ENCODE peak calls at places on chromosome 21, in eight cellular contexts. N is HS-5; B is T-helper 1 cell; J is posterior cingulate gyrus; A is non-pigmented ciliary epithelial cell; C is memory B cell; S is RCC 7860; Q is stimulated activated CD4-positive, alpha-beta T cell treated with anti-CD3 and anti-CD28 coated beads, TNF-alpha, amount 100 ng/mL, for 24 hours. P is an unnamed sample.

GRCh38 chr21:46184625-46185555 is 631 bp upstream of the SPATC1L start:
- DNase-seq in N (peak), B (peak), J (peak), A (peak), C (peak), S (no peak), Q (peak), P (no peak)

GRCh38 chr21:41924355-41924754 is 29.5 kb downstream of the C2CD2 start:
- DNase-seq in N (no peak), B (no peak), J (no peak), A (no peak), C (no peak), S (no peak), Q (no peak), P (no peak)

GRCh38 chr21:45580576-45581321 is 38.5 kb upstream of the SLC19A1 start:
- DNase-seq in N (no peak), B (no peak), J (no peak), A (no peak), C (no peak), S (no peak), Q (no peak), P (no peak)

GRCh38 chr21:42162831-42163510 is 56.0 kb upstream of the ABCG1 start:
- DNase-seq in N (no peak), B (no peak), J (no peak), A (no peak), C (no peak), S (no peak), Q (no peak), P (no peak)

GRCh38 chr21:26972131-26972707 is 5.3 kb upstream of the ADAMTS5 start:
- DNase-seq in N (no peak), B (no peak), J (no peak), A (no peak), C (no peak), S (no peak), Q (no peak), P (peak)

GRCh38 chr21:41045534-41046268 is 122.3 kb upstream of the BACE2 start:
- DNase-seq in N (no peak), B (no peak), J (peak), A (no peak), C (no peak), S (no peak), Q (no peak), P (no peak)

GRCh38 chr21:39363607-39364555 is 15.0 kb upstream of the HMGN1 start:
- DNase-seq in N (no peak), B (no peak), J (no peak), A (no peak), C (no peak), S (no peak), Q (no peak), P (no peak)

GRCh38 chr21:36697473-36698159 is 1.3 kb upstream of the SIM2 start:
- DNase-seq in N (no peak), B (no peak), J (no peak), A (no peak), C (no peak), S (no peak), Q (no peak), P (no peak)

GRCh38 chr21:42845296-42845965 is 33.9 kb downstream of the WDR4 start:
- DNase-seq in N (no peak), B (no peak), J (peak), A (no peak), C (no peak), S (no peak), Q (no peak), P (no peak)

GRCh38 chr21:26506951-26507350 is 66.1 kb downstream of the CYYR1 start:
- DNase-seq in N (peak), B (no peak), J (no peak), A (peak), C (no peak), S (no peak), Q (no peak), P (no peak)

GRCh38 chr21:15533618-15534017 is 196.2 kb upstream of the USP25 start:
- DNase-seq in N (no peak), B (no peak), J (no peak), A (no peak), C (no peak), S (no peak), Q (no peak), P (no peak)

GRCh38 chr21:43023175-43023574 is 48.8 kb downstream of the PKNOX1 start:
- DNase-seq in N (no peak), B (no peak), J (no peak), A (no peak), C (no peak), S (no peak), Q (no peak), P (no peak)

GRCh38 chr21:41374867-41375533 is 13.2 kb downstream of the MX2 start:
- DNase-seq in N (no peak), B (no peak), J (no peak), A (no peak), C (no peak), S (no peak), Q (no peak), P (no peak)

GRCh38 chr21:40800126-40800525 is 46.8 kb downstream of the DSCAM start:
- DNase-seq in N (no peak), B (no peak), J (no peak), A (no peak), C (no peak), S (no peak), Q (no peak), P (no peak)

GRCh38 chr21:28336299-28336698 is 656.4 kb downstream of the LTN1 start:
- DNase-seq in N (peak), B (no peak), J (no peak), A (peak), C (no peak), S (peak), Q (no peak), P (no peak)

GRCh38 chr21:16913010-16913409 is 599.8 kb upstream of the CXADR start:
- DNase-seq in N (no peak), B (no peak), J (no peak), A (no peak), C (no peak), S (no peak), Q (no peak), P (no peak)

GRCh38 chr21:25885405-25885804 is 150.6 kb downstream of the GABPA start:
- DNase-seq in N (no peak), B (no peak), J (no peak), A (no peak), C (no peak), S (no peak), Q (no peak), P (no peak)

GRCh38 chr21:45322231-45322959 is 34.7 kb upstream of the POFUT2 start:
- DNase-seq in N (no peak), B (peak), J (peak), A (no peak), C (no peak), S (no peak), Q (no peak), P (no peak)

GRCh38 chr21:15273244-15273643 is 208.4 kb upstream of the NRIP1 start:
- DNase-seq in N (no peak), B (no peak), J (no peak), A (no peak), C (no peak), S (no peak), Q (no peak), P (no peak)

GRCh38 chr21:44742418-44743153 is 31.2 kb upstream of the TSPEAR start:
- DNase-seq in N (no peak), B (no peak), J (no peak), A (no peak), C (no peak), S (no peak), Q (no peak), P (no peak)

GRCh38 chr21:33384851-33385331 is 18.3 kb upstream of the IFNGR2 start:
- DNase-seq in N (no peak), B (peak), J (no peak), A (peak), C (no peak), S (peak), Q (no peak), P (no peak)

GRCh38 chr21:44583800-44584147 is 3.4 kb upstream of the KRTAP10-5 start:
- DNase-seq in N (no peak), B (no peak), J (no peak), A (no peak), C (no peak), S (no peak), Q (no peak), P (no peak)

GRCh38 chr21:29166853-29167252 is 36.4 kb downstream of the MAP3K7CL start:
- DNase-seq in N (no peak), B (no peak), J (no peak), A (no peak), C (no peak), S (no peak), Q (no peak), P (no peak)

GRCh38 chr21:26224351-26224750 is 53.8 kb upstream of the APP start:
- DNase-seq in N (no peak), B (no peak), J (no peak), A (no peak), C (no peak), S (peak), Q (no peak), P (no peak)

GRCh38 chr21:44529011-44529421 is 11.0 kb downstream of the KRTAP10-1 start:
- DNase-seq in N (no peak), B (no peak), J (no peak), A (no peak), C (no peak), S (no peak), Q (no peak), P (no peak)

GRCh38 chr21:38308010-38308784 is 51.4 kb downstream of the KCNJ15 start:
- DNase-seq in N (no peak), B (no peak), J (no peak), A (no peak), C (no peak), S (no peak), Q (no peak), P (no peak)

GRCh38 chr21:38470762-38471161 is 27.5 kb downstream of the ERG start:
- DNase-seq in N (peak), B (no peak), J (no peak), A (no peak), C (no peak), S (peak), Q (no peak), P (no peak)

GRCh38 chr21:42618713-42619112 is 34.7 kb upstream of the PDE9A start:
- DNase-seq in N (no peak), B (no peak), J (no peak), A (no peak), C (no peak), S (no peak), Q (no peak), P (no peak)

GRCh38 chr21:19218163-19218562 is 814.6 kb upstream of the TMPRSS15 start:
- DNase-seq in N (no peak), B (no peak), J (no peak), A (no peak), C (no peak), S (no peak), Q (no peak), P (no peak)

GRCh38 chr21:15976807-15977206 is 247.0 kb downstream of the USP25 start:
- DNase-seq in N (no peak), B (no peak), J (no peak), A (no peak), C (no peak), S (no peak), Q (no peak), P (no peak)

GRCh38 chr21:29205009-29205408 is 74.6 kb downstream of the MAP3K7CL start:
- DNase-seq in N (no peak), B (no peak), J (no peak), A (no peak), C (no peak), S (no peak), Q (no peak), P (no peak)

GRCh38 chr21:16709866-16710550 is 802.8 kb upstream of the CXADR start:
- DNase-seq in N (no peak), B (no peak), J (no peak), A (no peak), C (no peak), S (no peak), Q (no peak), P (no peak)

GRCh38 chr21:45041351-45041805 is 33.0 kb upstream of the ADARB1 start:
- DNase-seq in N (no peak), B (no peak), J (no peak), A (no peak), C (no peak), S (no peak), Q (no peak), P (peak)

GRCh38 chr21:29230541-29231275 is 68.0 kb upstream of the BACH1 start:
- DNase-seq in N (no peak), B (no peak), J (no peak), A (no peak), C (no peak), S (no peak), Q (no peak), P (no peak)

GRCh38 chr21:17613242-17613676 is 558 bp upstream of the BTG3 start:
- DNase-seq in N (no peak), B (no peak), J (no peak), A (no peak), C (no peak), S (no peak), Q (no peak), P (no peak)

GRCh38 chr21:34726627-34727337 is 58.0 kb downstream of the CLIC6 start:
- DNase-seq in N (no peak), B (no peak), J (no peak), A (peak), C (no peak), S (no peak), Q (no peak), P (no peak)

GRCh38 chr21:41369105-41369914 is 7.5 kb downstream of the MX2 start:
- DNase-seq in N (no peak), B (peak), J (no peak), A (no peak), C (peak), S (no peak), Q (no peak), P (peak)